ENCODE peak calls at places on chromosomes 4 and X, in ten cellular contexts. E, K, L, N, T, A, S, Q, O and P are unnamed samples.

GRCh38 chr4:56762484-56763250 is 58.8 kb downstream of the SPINK2 start:
- DNase-seq in E (peak), K (no peak), L (peak), N (no peak), T (no peak), A (peak), S (no peak), Q (no peak), O (no peak), P (no peak)

GRCh38 chr4:20883231-20883630 is 183.0 kb downstream of the PACRGL start:
- DNase-seq in E (no peak), K (no peak), L (no peak), N (no peak), T (no peak), A (no peak), S (no peak), Q (no peak), O (no peak), P (no peak)

GRCh38 chrX:96379951-96380350 is 304.7 kb upstream of the DIAPH2 start:
- DNase-seq in E (no peak), K (no peak), L (no peak), N (no peak), T (no peak), A (no peak), S (no peak), Q (no peak), O (no peak), P (no peak)

GRCh38 chrX:119127643-119128042 is at the start of gene KIAA1210:
- DNase-seq in E (no peak), K (no peak), L (no peak), N (no peak), T (no peak), A (no peak), S (no peak), Q (no peak), O (no peak), P (no peak)

GRCh38 chrX:24646745-24647182 is 383 bp downstream of the PCYT1B start:
- DNase-seq in E (no peak), K (no peak), L (no peak), N (no peak), T (no peak), A (no peak), S (no peak), Q (no peak), O (no peak), P (no peak)

GRCh38 chr4:26737385-26737784 is 123.3 kb upstream of the STIM2 start:
- DNase-seq in E (no peak), K (no peak), L (no peak), N (no peak), T (no peak), A (no peak), S (no peak), Q (no peak), O (no peak), P (peak)

GRCh38 chr4:40628888-40629287 is 776 bp downstream of the RBM47 start:
- DNase-seq in E (no peak), K (no peak), L (no peak), N (no peak), T (no peak), A (no peak), S (no peak), Q (peak), O (no peak), P (no peak)

GRCh38 chr4:82043081-82043808 is 330.5 kb downstream of the HNRNPD start:
- DNase-seq in E (no peak), K (no peak), L (no peak), N (no peak), T (no peak), A (no peak), S (no peak), Q (peak), O (no peak), P (no peak)

GRCh38 chrX:30804462-30804861 is 84.6 kb downstream of the TAB3 start:
- DNase-seq in E (no peak), K (no peak), L (no peak), N (no peak), T (no peak), A (no peak), S (no peak), Q (no peak), O (no peak), P (no peak)

GRCh38 chr4:76974150-76974549 is 24.6 kb downstream of the SEPTIN11 start:
- DNase-seq in E (no peak), K (no peak), L (no peak), N (no peak), T (no peak), A (no peak), S (no peak), Q (no peak), O (no peak), P (no peak)

GRCh38 chr4:16496501-16496900 is 270.2 kb upstream of the TAPT1 start:
- DNase-seq in E (no peak), K (no peak), L (no peak), N (no peak), T (no peak), A (no peak), S (peak), Q (no peak), O (no peak), P (peak)

GRCh38 chr4:147498031-147498700 is 17.3 kb downstream of the EDNRA start:
- DNase-seq in E (no peak), K (no peak), L (no peak), N (no peak), T (no peak), A (no peak), S (peak), Q (no peak), O (no peak), P (peak)

GRCh38 chr4:7358100-7358735 is 76.5 kb downstream of the PSAPL1 start:
- DNase-seq in E (no peak), K (peak), L (no peak), N (peak), T (peak), A (no peak), S (peak), Q (no peak), O (no peak), P (peak)

GRCh38 chr4:87354168-87355102 is 31.8 kb upstream of the HSD17B13 start:
- DNase-seq in E (no peak), K (no peak), L (no peak), N (no peak), T (no peak), A (no peak), S (no peak), Q (no peak), O (no peak), P (no peak)

GRCh38 chr4:113587640-113588275 is 173.8 kb downstream of the CAMK2D start:
- DNase-seq in E (no peak), K (no peak), L (no peak), N (no peak), T (no peak), A (no peak), S (no peak), Q (no peak), O (no peak), P (no peak)

GRCh38 chr4:26938516-26938915 is 77.9 kb downstream of the STIM2 start:
- DNase-seq in E (no peak), K (no peak), L (no peak), N (no peak), T (no peak), A (no peak), S (no peak), Q (no peak), O (no peak), P (no peak)

GRCh38 chrX:45847966-45848365 is 647.3 kb upstream of the DIPK2B start:
- DNase-seq in E (no peak), K (no peak), L (no peak), N (no peak), T (no peak), A (no peak), S (no peak), Q (no peak), O (no peak), P (no peak)

GRCh38 chr4:73417973-73418372 is 13.9 kb downstream of the ALB start:
- DNase-seq in E (no peak), K (no peak), L (no peak), N (no peak), T (no peak), A (no peak), S (no peak), Q (no peak), O (no peak), P (no peak)

GRCh38 chr4:71270901-71271300 is 67.9 kb upstream of the SLC4A4 start:
- DNase-seq in E (no peak), K (no peak), L (no peak), N (no peak), T (no peak), A (no peak), S (no peak), Q (peak), O (no peak), P (no peak)

GRCh38 chr4:61828960-61829359 is 628.8 kb downstream of the ADGRL3 start:
- DNase-seq in E (no peak), K (no peak), L (no peak), N (no peak), T (no peak), A (no peak), S (no peak), Q (no peak), O (no peak), P (no peak)

GRCh38 chrX:125289209-125289608 is 30.5 kb upstream of the TEX13C start:
- DNase-seq in E (no peak), K (no peak), L (no peak), N (no peak), T (no peak), A (no peak), S (no peak), Q (no peak), O (no peak), P (no peak)

GRCh38 chrX:4825550-4825949 is 1112.1 kb upstream of the PRKX start:
- DNase-seq in E (peak), K (no peak), L (no peak), N (peak), T (peak), A (no peak), S (no peak), Q (no peak), O (no peak), P (no peak)

GRCh38 chr4:113468165-113469022 is 293.1 kb downstream of the CAMK2D start:
- DNase-seq in E (no peak), K (peak), L (no peak), N (peak), T (peak), A (no peak), S (peak), Q (peak), O (peak), P (peak)

GRCh38 chr4:24470681-24471622 is 113.4 kb downstream of the DHX15 start:
- DNase-seq in E (peak), K (peak), L (peak), N (peak), T (peak), A (peak), S (no peak), Q (peak), O (no peak), P (no peak)

GRCh38 chr4:172245493-172245892 is 432.3 kb downstream of the GALNTL6 start:
- DNase-seq in E (no peak), K (no peak), L (no peak), N (no peak), T (no peak), A (no peak), S (no peak), Q (no peak), O (no peak), P (no peak)

GRCh38 chrX:153667931-153668396 is 5.6 kb downstream of the PNCK start:
- DNase-seq in E (peak), K (peak), L (peak), N (peak), T (peak), A (peak), S (no peak), Q (peak), O (peak), P (peak)

GRCh38 chr4:184648220-184649025 is 824 bp downstream of the CASP3 start:
- DNase-seq in E (peak), K (peak), L (peak), N (peak), T (peak), A (peak), S (no peak), Q (peak), O (peak), P (no peak)

GRCh38 chr4:151530230-151530629 is 121.3 kb downstream of the FHIP1A start:
- DNase-seq in E (no peak), K (no peak), L (no peak), N (no peak), T (no peak), A (no peak), S (no peak), Q (no peak), O (no peak), P (no peak)

GRCh38 chrX:63506320-63506719 is 155.2 kb upstream of the SPIN4 start:
- DNase-seq in E (peak), K (no peak), L (no peak), N (no peak), T (no peak), A (no peak), S (no peak), Q (no peak), O (no peak), P (no peak)

GRCh38 chr4:91598696-91599095 is 705.1 kb upstream of the GRID2 start:
- DNase-seq in E (no peak), K (no peak), L (no peak), N (no peak), T (no peak), A (no peak), S (no peak), Q (no peak), O (no peak), P (no peak)

GRCh38 chrX:53456254-53456653 is 22.1 kb upstream of the HSD17B10 start:
- DNase-seq in E (no peak), K (no peak), L (no peak), N (no peak), T (no peak), A (no peak), S (no peak), Q (no peak), O (no peak), P (no peak)

GRCh38 chrX:53452812-53453211 is 18.6 kb upstream of the HSD17B10 start:
- DNase-seq in E (no peak), K (no peak), L (no peak), N (no peak), T (no peak), A (no peak), S (no peak), Q (peak), O (no peak), P (no peak)

GRCh38 chrX:53458082-53458481 is 23.9 kb upstream of the HSD17B10 start:
- DNase-seq in E (no peak), K (no peak), L (no peak), N (no peak), T (no peak), A (no peak), S (no peak), Q (no peak), O (no peak), P (no peak)
- TF ChIP-seq CTCF in E (no peak), K (no peak), L (no peak), N (no peak), T (no peak), A (no peak), S (no peak), Q (no peak), O (no peak), P (peak)

DNA sequence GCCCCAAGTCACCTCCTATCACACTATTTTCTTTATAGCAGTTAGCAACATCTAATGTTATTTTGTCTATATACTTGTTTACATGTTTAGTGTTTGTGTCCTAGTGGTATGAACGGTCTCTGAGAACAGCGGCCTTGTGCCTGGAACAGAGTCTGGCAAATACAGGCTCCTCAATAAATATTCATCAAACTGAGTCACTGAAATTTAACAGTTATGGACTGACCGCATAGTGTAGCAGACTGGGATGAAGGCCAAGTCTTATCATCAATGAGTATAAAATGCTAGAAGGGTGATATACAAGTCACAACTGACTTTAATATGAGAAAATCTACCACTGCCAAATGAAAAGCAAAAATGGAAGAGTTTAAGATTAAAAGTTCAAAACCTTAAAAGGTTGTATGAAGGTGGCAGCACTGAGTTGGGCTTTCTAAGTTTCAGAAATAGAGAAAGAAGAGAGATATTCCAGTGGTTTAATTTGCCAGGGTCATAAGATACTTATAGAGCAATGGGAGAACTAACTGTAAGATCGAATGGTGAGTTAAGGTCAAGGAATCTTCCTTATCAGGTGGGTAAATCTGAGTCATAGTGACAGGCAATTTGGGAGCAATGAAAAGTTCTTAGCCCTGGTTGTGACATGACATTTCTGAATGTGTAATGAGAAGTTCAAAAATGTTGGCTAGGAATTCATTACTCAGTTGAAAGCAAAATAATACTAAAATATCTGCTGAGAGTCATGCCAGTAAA is 34.9 kb downstream of the ELOVL6 start:
- DNase-seq in E (no peak), K (no peak), L (no peak), N (no peak), T (no peak), A (no peak), S (peak), Q (no peak), O (no peak), P (no peak)
- TF ChIP-seq CTCF in E (no peak), K (no peak), L (no peak), N (no peak), T (no peak), A (no peak), S (no peak), Q (no peak), O (no peak), P (peak)

GRCh38 chrX:120514236-120514635 is 45.1 kb upstream of the LAMP2 start:
- DNase-seq in E (peak), K (no peak), L (no peak), N (no peak), T (no peak), A (peak), S (no peak), Q (peak), O (no peak), P (no peak)
- TF ChIP-seq CTCF in E (peak), K (peak), L (peak), N (no peak), T (peak), A (no peak), S (no peak), Q (no peak), O (no peak), P (peak)

GRCh38 chrX:5876984-5877655 is 351.5 kb downstream of the NLGN4X start:
- DNase-seq in E (peak), K (no peak), L (no peak), N (no peak), T (no peak), A (no peak), S (no peak), Q (peak), O (no peak), P (no peak)
- TF ChIP-seq CTCF in E (peak), K (peak), L (peak), N (no peak), T (peak), A (no peak), S (peak), Q (no peak), O (peak), P (no peak)

DNA sequence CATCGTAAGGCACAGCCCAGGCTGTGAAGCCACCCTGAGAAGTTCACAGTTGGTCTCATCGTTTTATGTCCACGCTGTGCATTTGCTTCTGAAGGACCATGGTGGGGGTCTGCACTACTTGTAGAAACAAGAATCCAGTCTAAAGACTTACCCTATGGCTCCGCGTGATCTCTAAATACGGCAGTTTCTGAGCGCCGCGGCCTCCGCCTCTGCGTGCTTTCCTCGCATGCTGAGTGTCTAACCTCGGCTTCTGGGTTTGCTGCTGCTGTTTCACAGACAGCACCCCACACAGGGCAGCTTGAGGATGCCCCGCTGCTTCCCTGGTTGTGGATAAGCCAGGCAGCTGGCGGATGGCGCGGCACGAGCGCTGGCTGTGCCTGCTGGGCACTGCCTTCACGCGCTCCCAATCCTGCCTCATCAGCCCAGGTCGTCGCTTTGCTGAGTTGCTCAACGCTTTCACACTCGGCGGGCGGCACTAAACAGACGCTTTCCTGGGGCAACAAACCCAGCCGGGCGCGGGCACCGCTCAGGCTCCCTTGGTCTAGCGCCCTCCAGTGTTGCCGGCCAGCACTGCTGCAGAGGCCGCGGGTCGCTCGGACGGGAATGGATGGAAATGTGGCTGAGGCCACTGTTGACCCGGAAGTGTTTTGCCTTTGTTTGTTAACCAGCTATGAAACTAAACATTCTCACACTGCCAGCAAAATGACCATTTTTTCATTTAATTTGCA is 39.2 kb downstream of the FGFRL1 start:
- DNase-seq in E (no peak), K (peak), L (no peak), N (no peak), T (no peak), A (no peak), S (no peak), Q (peak), O (peak), P (no peak)
- TF ChIP-seq CTCF in E (no peak), K (peak), L (no peak), N (no peak), T (no peak), A (no peak), S (no peak), Q (no peak), O (no peak), P (no peak)

DNA sequence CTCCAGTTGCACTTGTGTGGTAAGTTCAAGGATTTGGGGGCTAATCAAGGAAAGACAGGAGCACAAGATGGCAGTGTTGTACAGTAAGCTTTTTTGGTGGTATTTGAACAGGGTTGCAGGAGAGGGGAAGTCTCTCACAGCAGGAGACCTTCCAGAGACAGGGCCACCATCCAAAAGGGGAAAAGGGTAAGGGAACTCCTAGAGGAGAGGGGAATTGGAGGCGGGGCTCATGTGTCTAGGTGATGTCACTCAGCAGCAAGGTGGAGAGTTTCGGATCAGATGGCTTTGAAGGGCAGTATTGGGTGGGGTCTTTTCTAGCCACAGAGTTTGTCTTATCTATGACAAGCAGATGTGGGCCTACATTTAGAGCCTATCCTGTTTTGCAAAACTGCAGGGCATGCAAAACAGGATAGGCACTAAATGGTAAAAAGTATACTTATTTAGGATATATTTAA is 13.4 kb upstream of the RNF175 start:
- DNase-seq in E (no peak), K (no peak), L (no peak), N (no peak), T (no peak), A (no peak), S (no peak), Q (no peak), O (no peak), P (no peak)
- TF ChIP-seq CTCF in E (no peak), K (no peak), L (no peak), N (no peak), T (no peak), A (no peak), S (no peak), Q (no peak), O (no peak), P (no peak)

DNA sequence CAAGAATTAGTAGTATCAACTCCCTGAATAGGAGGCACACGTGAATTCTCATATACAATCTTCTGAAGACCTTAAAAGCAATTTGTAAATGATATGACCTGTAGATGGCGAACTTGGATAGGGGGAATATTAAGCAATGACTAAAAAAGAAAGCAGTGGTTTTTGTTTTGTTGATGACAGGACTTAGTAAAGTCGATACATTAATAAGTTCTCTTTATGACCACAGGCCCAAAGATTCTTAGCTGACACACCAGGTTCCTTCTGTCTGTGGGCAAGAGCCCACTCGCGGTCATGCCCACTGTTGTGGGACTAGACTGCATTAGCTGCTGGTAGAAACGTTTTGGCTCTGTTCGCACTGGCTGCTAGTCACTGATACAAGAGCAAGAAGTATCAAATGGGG is 30.8 kb downstream of the ALPK1 start:
- DNase-seq in E (peak), K (no peak), L (peak), N (no peak), T (no peak), A (peak), S (peak), Q (no peak), O (no peak), P (peak)
- TF ChIP-seq CTCF in E (peak), K (peak), L (peak), N (no peak), T (peak), A (peak), S (peak), Q (no peak), O (peak), P (peak)

GRCh38 chrX:69618803-69619202 is 2.9 kb downstream of the EDA start:
- DNase-seq in E (peak), K (no peak), L (no peak), N (no peak), T (peak), A (peak), S (no peak), Q (peak), O (no peak), P (no peak)
- TF ChIP-seq CTCF in E (peak), K (no peak), L (peak), N (no peak), T (peak), A (no peak), S (no peak), Q (no peak), O (peak), P (peak)

GRCh38 chrX:69133561-69134542 is 31.4 kb downstream of the PJA1 start:
- DNase-seq in E (no peak), K (peak), L (no peak), N (no peak), T (no peak), A (no peak), S (no peak), Q (peak), O (no peak), P (peak)
- TF ChIP-seq CTCF in E (no peak), K (peak), L (no peak), N (no peak), T (peak), A (no peak), S (peak), Q (no peak), O (no peak), P (peak)